ENCODE peak calls at places on chromosomes 4 and X, in eight cellular contexts. J is GM13977, V is endothelial cell, F is right lobe of liver, U is retinal pigment epithelial cell, I is GM13976, G is fibroblast of lung, Y is endodermal cell. B is an unnamed sample.

GRCh38 chr4:76984127-76984526 is 34.6 kb downstream of the SEPTIN11 start:
- DNase-seq in J (peak), V (no peak), F (no peak), U (no peak), I (peak), G (peak), Y (no peak), B (no peak)

GRCh38 chr4:3369781-3370660 is 71.7 kb upstream of the HGFAC start:
- DNase-seq in J (no peak), V (peak), F (no peak), U (no peak), I (peak), G (peak), Y (peak), B (peak)

GRCh38 chrX:74119016-74119910 is 184.7 kb upstream of the ZCCHC13 start:
- DNase-seq in J (no peak), V (no peak), F (no peak), U (no peak), I (no peak), G (peak), Y (no peak), B (no peak)

GRCh38 chrX:129593137-129593536 is 53.1 kb downstream of the OCRL start:
- DNase-seq in J (no peak), V (no peak), F (no peak), U (no peak), I (no peak), G (peak), Y (peak), B (no peak)

GRCh38 chr4:4595252-4595651 is 53.4 kb upstream of the STX18 start:
- DNase-seq in J (no peak), V (no peak), F (no peak), U (no peak), I (no peak), G (no peak), Y (no peak), B (no peak)

GRCh38 chr4:152223600-152223999 is 312.3 kb downstream of the FBXW7 start:
- DNase-seq in J (no peak), V (no peak), F (no peak), U (no peak), I (no peak), G (no peak), Y (no peak), B (no peak)

GRCh38 chr4:89492476-89493110 is 185.0 kb upstream of the GPRIN3 start:
- DNase-seq in J (no peak), V (no peak), F (no peak), U (peak), I (no peak), G (peak), Y (no peak), B (no peak)

GRCh38 chr4:43682551-43682950 is 766.1 kb downstream of the KCTD8 start:
- DNase-seq in J (no peak), V (no peak), F (no peak), U (no peak), I (no peak), G (no peak), Y (no peak), B (no peak)

GRCh38 chr4:89685690-89686089 is 151.3 kb downstream of the SNCA start:
- DNase-seq in J (no peak), V (no peak), F (no peak), U (no peak), I (no peak), G (no peak), Y (no peak), B (no peak)

GRCh38 chrX:19566359-19567141 is 51.2 kb upstream of the MAP3K15 start:
- DNase-seq in J (no peak), V (no peak), F (no peak), U (no peak), I (no peak), G (peak), Y (no peak), B (no peak)

GRCh38 chr4:40238700-40239548 is 42.1 kb downstream of the RHOH start:
- DNase-seq in J (no peak), V (no peak), F (no peak), U (no peak), I (no peak), G (peak), Y (no peak), B (no peak)

GRCh38 chrX:21493226-21493850 is 119.1 kb downstream of the CNKSR2 start:
- DNase-seq in J (no peak), V (no peak), F (no peak), U (no peak), I (no peak), G (peak), Y (no peak), B (no peak)

GRCh38 chr4:173242466-173243250 is 74.0 kb downstream of the GALNT7 start:
- DNase-seq in J (no peak), V (no peak), F (no peak), U (peak), I (no peak), G (no peak), Y (no peak), B (no peak)

GRCh38 chr4:174222266-174222872 is 61.1 kb downstream of the FBXO8 start:
- DNase-seq in J (no peak), V (no peak), F (no peak), U (no peak), I (peak), G (peak), Y (no peak), B (no peak)

GRCh38 chr4:119490335-119490734 is 138.3 kb downstream of the PDE5A start:
- DNase-seq in J (no peak), V (peak), F (no peak), U (no peak), I (no peak), G (peak), Y (peak), B (no peak)

GRCh38 chr4:15420642-15421041 is 7.2 kb upstream of the C1QTNF7 start:
- DNase-seq in J (no peak), V (no peak), F (no peak), U (peak), I (no peak), G (peak), Y (no peak), B (peak)

GRCh38 chrX:74458738-74459137 is 37.4 kb downstream of the SLC16A2 start:
- DNase-seq in J (no peak), V (no peak), F (no peak), U (peak), I (no peak), G (peak), Y (no peak), B (no peak)

GRCh38 chrX:39969826-39970569 is 127.8 kb downstream of the BCOR start:
- DNase-seq in J (no peak), V (no peak), F (no peak), U (no peak), I (no peak), G (no peak), Y (no peak), B (no peak)

GRCh38 chrX:39967348-39967747 is 130.4 kb downstream of the BCOR start:
- DNase-seq in J (no peak), V (no peak), F (no peak), U (no peak), I (no peak), G (no peak), Y (no peak), B (no peak)

GRCh38 chrX:39971760-39972159 is 126.0 kb downstream of the BCOR start:
- DNase-seq in J (no peak), V (no peak), F (no peak), U (no peak), I (no peak), G (no peak), Y (no peak), B (no peak)

GRCh38 chrX:39966186-39966585 is 131.6 kb downstream of the BCOR start:
- DNase-seq in J (no peak), V (no peak), F (no peak), U (no peak), I (no peak), G (no peak), Y (no peak), B (no peak)

DNA sequence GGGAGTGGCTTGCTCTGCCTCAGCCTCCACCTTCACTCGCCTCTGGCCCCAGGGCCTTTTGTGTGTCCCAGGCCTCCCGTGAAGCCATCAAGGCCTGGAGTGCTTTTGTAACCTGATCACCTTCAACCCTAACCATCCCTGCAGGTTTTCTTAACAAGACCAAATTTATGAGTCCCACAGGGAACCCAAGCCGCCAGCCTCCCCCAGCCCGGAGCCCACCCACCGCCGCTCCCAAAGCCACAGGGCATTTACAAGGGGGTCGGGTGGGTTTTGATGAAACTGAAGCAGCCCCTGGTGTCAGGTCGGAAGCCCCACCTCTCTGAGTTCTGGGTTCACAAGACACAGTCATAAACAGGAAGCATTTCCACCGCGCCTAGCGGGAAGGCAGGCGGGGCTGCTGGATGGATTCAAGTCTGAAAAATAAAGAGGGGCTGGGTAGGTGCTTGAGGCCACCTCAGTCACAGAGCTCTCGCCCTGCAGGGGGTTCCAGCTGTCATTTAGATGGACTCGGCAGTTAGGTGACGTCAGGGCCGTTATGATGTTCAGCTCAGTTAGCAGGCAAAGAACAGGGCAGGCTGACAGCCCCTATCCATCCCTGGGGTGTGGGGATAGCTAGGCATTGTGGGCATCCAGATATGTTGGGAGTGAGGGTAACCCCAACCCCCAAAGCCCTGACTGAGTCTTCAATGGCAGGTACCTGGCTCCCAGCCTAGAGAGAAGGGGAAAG is 128.5 kb downstream of the BCOR start:
- DNase-seq in J (no peak), V (no peak), F (peak), U (no peak), I (no peak), G (no peak), Y (peak), B (no peak)
- TF ChIP-seq CTCF in J (no peak), V (no peak), F (no peak), U (no peak), I (no peak), G (no peak), Y (no peak), B (no peak)

GRCh38 chr4:155602351-155603140 is 64.1 kb upstream of the GUCY1A1 start:
- DNase-seq in J (no peak), V (no peak), F (no peak), U (no peak), I (no peak), G (no peak), Y (no peak), B (no peak)
- TF ChIP-seq CTCF in J (no peak), V (no peak), F (no peak), U (no peak), I (no peak), G (no peak), Y (no peak), B (no peak)

GRCh38 chr4:109648266-109648996 is 54.8 kb downstream of the CASP6 start:
- DNase-seq in J (peak), V (no peak), F (no peak), U (peak), I (peak), G (no peak), Y (no peak), B (no peak)
- TF ChIP-seq CTCF in J (no peak), V (no peak), F (no peak), U (no peak), I (no peak), G (no peak), Y (no peak), B (no peak)

DNA sequence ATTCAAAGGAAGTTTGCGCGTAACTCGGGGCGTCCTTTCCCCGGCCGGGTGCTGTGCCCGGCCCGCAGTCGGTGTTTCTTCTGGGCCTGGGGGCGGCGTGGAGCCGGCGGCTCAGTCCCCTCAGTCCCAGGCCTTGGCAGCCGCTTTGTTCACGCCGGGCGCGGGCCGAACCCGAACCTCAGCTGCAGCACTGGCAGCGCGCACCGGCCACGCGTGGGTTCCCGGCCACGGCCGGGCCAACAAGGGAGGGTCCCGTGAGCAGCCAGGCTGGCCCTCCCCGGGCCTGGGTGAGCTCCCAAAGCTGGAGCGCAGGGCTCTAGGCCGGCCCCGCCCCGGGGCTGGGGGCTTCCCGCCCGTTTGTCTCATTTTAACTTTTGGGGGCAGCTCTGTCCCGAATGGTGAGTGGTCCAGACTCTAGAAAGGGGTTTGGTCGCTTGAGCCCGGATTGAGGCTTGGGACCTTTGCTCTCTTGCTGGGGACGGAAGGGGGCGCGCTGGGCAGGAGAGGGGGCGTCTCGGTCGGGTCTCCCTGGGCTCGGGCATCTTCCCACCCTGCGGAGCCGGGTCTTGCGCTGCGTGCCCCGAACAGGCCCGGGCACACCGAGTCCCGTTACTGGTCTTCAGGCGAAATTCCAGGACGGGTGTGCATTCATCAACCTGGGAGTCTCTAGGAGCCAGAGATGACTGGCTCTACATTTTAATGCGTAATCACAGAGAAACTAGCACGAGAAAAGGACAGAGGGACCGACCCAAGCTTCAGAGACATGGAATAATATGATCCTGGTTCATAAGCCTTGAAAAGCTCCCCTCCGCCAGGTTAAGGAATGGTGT is 177.1 kb downstream of the CBR4 start:
- DNase-seq in J (no peak), V (peak), F (peak), U (no peak), I (peak), G (no peak), Y (peak), B (peak)
- TF ChIP-seq CTCF in J (no peak), V (no peak), F (no peak), U (peak), I (no peak), G (peak), Y (peak), B (peak)

DNA sequence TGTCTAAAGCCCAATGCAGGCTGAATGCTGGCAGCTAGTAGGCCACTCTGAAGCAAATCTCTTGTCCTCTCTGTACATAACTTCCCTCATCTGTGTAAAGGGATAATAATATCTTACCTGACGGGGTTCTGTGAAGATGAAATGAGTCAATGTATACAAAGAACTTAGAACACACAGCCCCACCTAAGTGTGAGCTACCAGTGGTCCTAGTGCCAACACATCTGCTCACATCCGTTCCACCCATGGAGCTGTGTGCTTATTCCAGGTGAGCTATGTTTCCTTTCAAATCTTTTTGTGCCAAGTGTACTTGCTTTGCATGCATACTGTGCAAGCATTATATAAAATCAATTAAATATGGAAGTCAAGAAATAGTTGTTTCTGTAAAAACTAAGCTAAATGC is 116.4 kb downstream of the TSPAN5 start:
- DNase-seq in J (no peak), V (no peak), F (no peak), U (no peak), I (no peak), G (no peak), Y (no peak), B (no peak)
- TF ChIP-seq CTCF in J (no peak), V (no peak), F (no peak), U (no peak), I (no peak), G (no peak), Y (no peak), B (no peak)

GRCh38 chr4:85964298-85964697 is 395.6 kb downstream of the MAPK10 start:
- DNase-seq in J (no peak), V (no peak), F (no peak), U (no peak), I (no peak), G (peak), Y (no peak), B (no peak)
- TF ChIP-seq CTCF in J (no peak), V (no peak), F (peak), U (peak), I (no peak), G (peak), Y (peak), B (no peak)

GRCh38 chrX:25039036-25039435 is 23.3 kb upstream of the ARX start:
- DNase-seq in J (no peak), V (no peak), F (no peak), U (no peak), I (no peak), G (no peak), Y (no peak), B (no peak)

GRCh38 chrX:25029288-25029687 is 13.5 kb upstream of the ARX start:
- DNase-seq in J (no peak), V (no peak), F (no peak), U (no peak), I (no peak), G (no peak), Y (no peak), B (no peak)

GRCh38 chrX:25034889-25035288 is 19.1 kb upstream of the ARX start:
- DNase-seq in J (no peak), V (no peak), F (no peak), U (no peak), I (no peak), G (peak), Y (peak), B (no peak)
- TF ChIP-seq CTCF in J (no peak), V (no peak), F (peak), U (peak), I (no peak), G (peak), Y (peak), B (peak)

GRCh38 chr4:109752545-109752944 is 22.7 kb upstream of the PLA2G12A start:
- DNase-seq in J (no peak), V (no peak), F (no peak), U (no peak), I (no peak), G (no peak), Y (no peak), B (no peak)
- TF ChIP-seq CTCF in J (no peak), V (no peak), F (no peak), U (no peak), I (no peak), G (no peak), Y (no peak), B (no peak)